ENCODE peak calls at places on chromosomes 6 and 20, in five cellular contexts. One of them, this sample, is unnamed.

GRCh38 chr6:88958842-88959241 is 4.6 kb downstream of the RNGTT start:
- DNase-seq in kidney: no peak
- DNase-seq in mammary epithelial cell: no peak
- DNase-seq in mesothelial cell of epicardium: no peak
- DNase-seq in BE2C: no peak
- DNase-seq in this sample: no peak

GRCh38 chr20:43584448-43585138 is 6.1 kb upstream of the IFT52 start:
- DNase-seq in mammary epithelial cell: no peak
- DNase-seq in kidney: no peak
- DNase-seq in mesothelial cell of epicardium: no peak
- DNase-seq in BE2C: no peak
- DNase-seq in this sample: no peak

GRCh38 chr20:43949248-43949647 is 34.6 kb downstream of the TOX2 start:
- DNase-seq in mesothelial cell of epicardium: no peak
- DNase-seq in mammary epithelial cell: no peak
- DNase-seq in BE2C: no peak
- DNase-seq in kidney: no peak
- DNase-seq in this sample: no peak

GRCh38 chr6:25971187-25971811 is 8.7 kb downstream of the TRIM38 start:
- DNase-seq in kidney: no peak
- DNase-seq in mammary epithelial cell: peak; percentile 80
- DNase-seq in mesothelial cell of epicardium: no peak
- DNase-seq in BE2C: no peak
- DNase-seq in this sample: no peak

GRCh38 chr6:28446818-28447511 is 3.7 kb upstream of the ZSCAN23 start:
- DNase-seq in mammary epithelial cell: no peak
- DNase-seq in mesothelial cell of epicardium: peak; percentile 48
- DNase-seq in kidney: no peak
- DNase-seq in BE2C: peak; percentile 42
- DNase-seq in this sample: no peak

GRCh38 chr6:151999194-151999593 is 191.7 kb downstream of the ESR1 start:
- DNase-seq in kidney: no peak
- DNase-seq in mammary epithelial cell: peak; percentile 43
- DNase-seq in BE2C: no peak
- DNase-seq in mesothelial cell of epicardium: no peak
- DNase-seq in this sample: no peak

GRCh38 chr6:148907573-148907972 is 160.7 kb downstream of the UST start:
- DNase-seq in mammary epithelial cell: no peak
- DNase-seq in mesothelial cell of epicardium: no peak
- DNase-seq in kidney: no peak
- DNase-seq in BE2C: no peak
- DNase-seq in this sample: no peak

GRCh38 chr6:27502508-27503435 is 29.9 kb upstream of the ZNF184 start:
- DNase-seq in BE2C: peak; percentile 71
- DNase-seq in mammary epithelial cell: peak; percentile 81
- DNase-seq in kidney: peak; percentile 74
- DNase-seq in mesothelial cell of epicardium: peak; percentile 69
- DNase-seq in this sample: no peak

GRCh38 chr6:42281570-42281969 is 63.9 kb upstream of the MRPS10 start:
- DNase-seq in mammary epithelial cell: no peak
- DNase-seq in kidney: peak; percentile 60
- DNase-seq in mesothelial cell of epicardium: no peak
- DNase-seq in BE2C: no peak
- DNase-seq in this sample: no peak

GRCh38 chr6:148137652-148138051 is 205.0 kb upstream of the SASH1 start:
- DNase-seq in kidney: no peak
- DNase-seq in mesothelial cell of epicardium: no peak
- DNase-seq in mammary epithelial cell: no peak
- DNase-seq in BE2C: no peak
- DNase-seq in this sample: no peak

GRCh38 chr6:166707045-166707444 is 80.0 kb upstream of the RPS6KA2 start:
- DNase-seq in kidney: no peak
- DNase-seq in mesothelial cell of epicardium: no peak
- DNase-seq in BE2C: peak; percentile 77
- DNase-seq in mammary epithelial cell: no peak
- DNase-seq in this sample: no peak

GRCh38 chr20:7085448-7085847 is 318.0 kb downstream of the BMP2 start:
- DNase-seq in kidney: no peak
- DNase-seq in mammary epithelial cell: no peak
- DNase-seq in mesothelial cell of epicardium: no peak
- DNase-seq in BE2C: no peak
- DNase-seq in this sample: no peak

GRCh38 chr6:104855507-104855906 is 4.2 kb downstream of the HACE1 start:
- DNase-seq in mesothelial cell of epicardium: no peak
- DNase-seq in kidney: no peak
- DNase-seq in BE2C: no peak
- DNase-seq in mammary epithelial cell: peak; percentile 26
- DNase-seq in this sample: no peak

GRCh38 chr6:106913676-106914280 is 60.8 kb downstream of the CD24 start:
- DNase-seq in mammary epithelial cell: peak; percentile 89
- DNase-seq in kidney: no peak
- DNase-seq in mesothelial cell of epicardium: no peak
- DNase-seq in BE2C: no peak
- DNase-seq in this sample: no peak

GRCh38 chr20:45813006-45813340 is 529 bp downstream of the UBE2C start:
- DNase-seq in mesothelial cell of epicardium: no peak
- DNase-seq in mammary epithelial cell: no peak
- DNase-seq in BE2C: no peak
- DNase-seq in kidney: no peak
- DNase-seq in this sample: no peak

GRCh38 chr6:14025160-14025559 is 92.4 kb upstream of the CD83 start:
- DNase-seq in BE2C: no peak
- DNase-seq in mammary epithelial cell: no peak
- DNase-seq in mesothelial cell of epicardium: no peak
- DNase-seq in kidney: no peak
- DNase-seq in this sample: no peak

GRCh38 chr20:45347936-45348809 is at the start of gene SDC4:
- DNase-seq in mammary epithelial cell: peak; percentile 84
- DNase-seq in kidney: peak; percentile 95
- DNase-seq in mesothelial cell of epicardium: peak; percentile 72
- DNase-seq in BE2C: peak; percentile 69
- DNase-seq in this sample: peak; percentile 64

GRCh38 chr6:22470454-22471368 is 98.7 kb upstream of the HDGFL1 start:
- DNase-seq in BE2C: peak; percentile 43
- DNase-seq in mammary epithelial cell: peak; percentile 43
- DNase-seq in mesothelial cell of epicardium: no peak
- DNase-seq in kidney: no peak
- DNase-seq in this sample: no peak

GRCh38 chr20:18742841-18743240 is 70.7 kb upstream of the SCP2D1 start:
- DNase-seq in mammary epithelial cell: no peak
- DNase-seq in kidney: no peak
- DNase-seq in BE2C: no peak
- DNase-seq in mesothelial cell of epicardium: no peak
- DNase-seq in this sample: no peak

GRCh38 chr20:3786126-3786484 is 435 bp downstream of the CENPB start:
- DNase-seq in kidney: no peak
- DNase-seq in mammary epithelial cell: peak; percentile 52
- DNase-seq in mesothelial cell of epicardium: no peak
- DNase-seq in BE2C: peak; percentile 64
- DNase-seq in this sample: no peak

GRCh38 chr6:53566755-53567154 is 21.9 kb upstream of the GCLC start:
- DNase-seq in kidney: no peak
- DNase-seq in mesothelial cell of epicardium: no peak
- DNase-seq in BE2C: no peak
- DNase-seq in mammary epithelial cell: no peak
- DNase-seq in this sample: no peak

DNA sequence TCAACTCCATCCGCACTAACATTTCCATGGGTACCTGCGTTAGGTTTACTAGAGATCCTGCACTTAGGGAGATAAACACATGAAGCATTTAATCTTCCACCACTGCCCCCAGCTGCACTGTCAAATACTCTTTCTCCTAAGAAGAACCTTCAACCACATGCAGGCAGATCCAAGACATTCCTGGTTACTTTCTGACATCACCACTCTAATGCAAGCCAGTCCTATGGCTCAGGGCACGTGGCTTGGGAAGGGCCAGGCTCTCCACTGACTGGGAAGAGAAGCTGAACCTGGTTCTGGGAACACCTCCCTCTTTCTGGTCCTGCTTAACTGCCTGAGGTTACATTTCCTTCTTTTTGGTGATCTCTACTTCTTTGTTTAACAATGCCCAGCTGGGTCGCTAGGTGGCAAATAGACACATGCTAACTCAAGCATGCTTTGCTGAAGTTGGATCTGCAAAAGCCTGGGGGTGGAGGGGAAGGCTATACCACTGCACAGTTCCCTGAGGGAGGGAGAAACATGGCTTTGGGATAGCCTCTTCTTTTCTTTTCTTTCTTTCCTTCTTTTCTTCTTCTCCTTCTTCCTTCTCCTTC is 249.8 kb downstream of the GMDS start:
- DNase-seq in mesothelial cell of epicardium: no peak
- DNase-seq in kidney: no peak
- DNase-seq in BE2C: no peak
- DNase-seq in mammary epithelial cell: no peak
- DNase-seq in this sample: no peak
- TF ChIP-seq CTCF in mesothelial cell of epicardium: no peak
- TF ChIP-seq CTCF in kidney: no peak
- TF ChIP-seq CTCF in BE2C: no peak
- TF ChIP-seq CTCF in mammary epithelial cell: peak; percentile 7
- TF ChIP-seq CTCF in this sample: no peak

DNA sequence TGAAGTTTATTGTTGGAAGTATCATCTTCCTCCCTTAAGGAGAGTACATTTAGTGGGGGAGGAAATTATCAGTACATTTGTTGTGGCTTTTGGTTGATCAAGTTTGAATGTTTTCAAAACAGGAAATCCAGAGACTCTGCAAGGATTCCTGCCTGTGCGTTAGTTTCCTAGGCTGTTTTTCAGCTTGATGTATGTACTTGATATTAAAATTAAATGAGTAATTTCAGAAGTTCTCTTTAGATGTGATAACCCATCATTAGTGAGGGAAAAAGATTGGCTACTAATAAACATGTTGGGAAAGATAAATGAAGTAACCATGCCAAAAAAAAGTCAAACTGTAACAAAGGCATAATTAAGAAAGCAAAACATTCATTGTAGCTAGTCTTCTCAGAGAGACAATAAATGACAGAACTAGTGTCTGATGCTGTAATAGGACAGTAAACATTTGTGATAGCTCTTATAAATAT is 88.0 kb upstream of the TULP1 start:
- DNase-seq in kidney: no peak
- DNase-seq in BE2C: no peak
- DNase-seq in mesothelial cell of epicardium: no peak
- DNase-seq in mammary epithelial cell: no peak
- DNase-seq in this sample: no peak
- TF ChIP-seq CTCF in kidney: no peak
- TF ChIP-seq CTCF in BE2C: no peak
- TF ChIP-seq CTCF in mesothelial cell of epicardium: no peak
- TF ChIP-seq CTCF in mammary epithelial cell: no peak
- TF ChIP-seq CTCF in this sample: no peak

GRCh38 chr6:77463881-77464867 is 883 bp upstream of the HTR1B start:
- DNase-seq in kidney: peak; percentile 70
- DNase-seq in mammary epithelial cell: no peak
- DNase-seq in mesothelial cell of epicardium: peak; percentile 52
- DNase-seq in BE2C: no peak
- DNase-seq in this sample: no peak

GRCh38 chr6:77466055-77467028 is 3.1 kb upstream of the HTR1B start:
- DNase-seq in mammary epithelial cell: peak; percentile 61
- DNase-seq in mesothelial cell of epicardium: peak; percentile 73
- DNase-seq in BE2C: peak; percentile 59
- DNase-seq in kidney: peak; percentile 47
- DNase-seq in this sample: no peak

GRCh38 chr6:77461796-77462195 is 1.5 kb downstream of the HTR1B start:
- DNase-seq in mammary epithelial cell: no peak
- DNase-seq in kidney: no peak
- DNase-seq in BE2C: no peak
- DNase-seq in mesothelial cell of epicardium: no peak
- DNase-seq in this sample: no peak

GRCh38 chr6:77463308-77463880 is at the start of gene HTR1B:
- DNase-seq in BE2C: no peak
- DNase-seq in mammary epithelial cell: peak; percentile 56
- DNase-seq in mesothelial cell of epicardium: peak; percentile 47
- DNase-seq in kidney: no peak
- DNase-seq in this sample: no peak

GRCh38 chr6:77462359-77463307 is 658 bp downstream of the HTR1B start:
- DNase-seq in BE2C: no peak
- DNase-seq in mesothelial cell of epicardium: no peak
- DNase-seq in kidney: no peak
- DNase-seq in mammary epithelial cell: no peak
- DNase-seq in this sample: no peak
- TF ChIP-seq CTCF in BE2C: no peak
- TF ChIP-seq CTCF in mesothelial cell of epicardium: no peak
- TF ChIP-seq CTCF in kidney: no peak
- TF ChIP-seq CTCF in mammary epithelial cell: no peak
- TF ChIP-seq CTCF in this sample: no peak

DNA sequence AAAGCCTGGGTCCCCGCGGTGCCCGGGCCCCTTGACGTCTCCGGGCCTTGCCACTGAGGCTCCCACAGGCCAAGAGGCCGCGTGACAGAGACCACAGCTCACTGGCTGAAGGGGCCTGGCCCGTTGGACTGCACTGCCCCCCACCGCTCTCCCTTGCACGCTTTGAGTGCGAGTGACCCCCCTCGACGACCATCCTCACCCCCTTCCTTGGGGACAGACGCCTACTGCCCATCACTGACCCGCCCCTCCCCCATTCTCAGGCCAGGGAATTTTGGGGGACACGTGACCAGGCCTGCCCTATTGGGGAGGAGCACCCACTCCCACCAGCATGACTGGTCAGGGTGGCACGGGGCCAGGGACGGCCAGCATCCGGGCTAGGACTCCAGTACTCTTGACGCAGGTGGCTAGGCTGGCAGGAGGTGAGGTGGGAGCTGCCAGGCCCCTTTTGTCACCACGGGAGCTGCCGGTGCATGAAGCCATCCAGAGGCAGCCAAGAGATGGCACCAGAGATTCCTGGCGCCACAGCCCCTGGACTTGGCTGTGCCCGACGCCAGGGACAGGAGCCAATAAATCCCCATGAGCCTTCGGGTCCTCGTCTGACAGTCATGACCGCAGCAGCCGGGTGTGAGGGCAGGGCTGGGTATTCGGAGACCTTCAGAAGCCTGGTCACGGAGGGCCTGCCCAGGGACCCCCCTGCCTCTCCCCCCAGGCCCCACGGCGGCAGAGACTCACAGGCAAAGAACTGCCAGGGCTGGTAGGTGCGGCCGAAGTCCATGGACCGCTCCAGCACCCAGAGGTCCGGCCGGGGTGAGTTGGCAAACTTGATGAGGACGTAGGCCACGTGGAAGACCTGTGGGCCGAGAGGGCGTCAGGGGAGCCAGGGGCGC is 14.5 kb downstream of the LAMA5 start:
- DNase-seq in BE2C: peak; percentile 84
- DNase-seq in mesothelial cell of epicardium: no peak
- DNase-seq in mammary epithelial cell: peak; percentile 69
- DNase-seq in kidney: no peak
- DNase-seq in this sample: no peak
- TF ChIP-seq CTCF in BE2C: peak; percentile 35
- TF ChIP-seq CTCF in mesothelial cell of epicardium: no peak
- TF ChIP-seq CTCF in mammary epithelial cell: no peak
- TF ChIP-seq CTCF in kidney: peak; percentile 28
- TF ChIP-seq CTCF in this sample: peak; percentile 44

GRCh38 chr20:37501940-37502339 is 19.1 kb upstream of the NNAT start:
- DNase-seq in mammary epithelial cell: no peak
- DNase-seq in kidney: no peak
- DNase-seq in BE2C: no peak
- DNase-seq in mesothelial cell of epicardium: no peak
- DNase-seq in this sample: no peak
- TF ChIP-seq CTCF in mammary epithelial cell: no peak
- TF ChIP-seq CTCF in kidney: no peak
- TF ChIP-seq CTCF in BE2C: peak; percentile 22
- TF ChIP-seq CTCF in mesothelial cell of epicardium: no peak
- TF ChIP-seq CTCF in this sample: no peak

GRCh38 chr20:2387580-2387979 is 6.9 kb downstream of the TGM6 start:
- DNase-seq in mammary epithelial cell: no peak
- DNase-seq in kidney: no peak
- DNase-seq in mesothelial cell of epicardium: no peak
- DNase-seq in BE2C: no peak
- DNase-seq in this sample: no peak
- TF ChIP-seq CTCF in mammary epithelial cell: no peak
- TF ChIP-seq CTCF in kidney: no peak
- TF ChIP-seq CTCF in mesothelial cell of epicardium: no peak
- TF ChIP-seq CTCF in BE2C: no peak
- TF ChIP-seq CTCF in this sample: no peak

GRCh38 chr20:57400262-57400701 is 9.1 kb downstream of the RBM38 start:
- DNase-seq in mammary epithelial cell: no peak
- DNase-seq in BE2C: no peak
- DNase-seq in mesothelial cell of epicardium: no peak
- DNase-seq in kidney: peak; percentile 63
- DNase-seq in this sample: no peak
- TF ChIP-seq CTCF in mammary epithelial cell: no peak
- TF ChIP-seq CTCF in BE2C: peak; percentile 5
- TF ChIP-seq CTCF in mesothelial cell of epicardium: no peak
- TF ChIP-seq CTCF in kidney: no peak
- TF ChIP-seq CTCF in this sample: no peak